ENCODE peak calls at places on chromosomes 16 and 17, in ten cellular contexts. H, R, M, U, F, D, G, O, I and N are unnamed samples.

GRCh38 chr16:84396537-84397008 is 28.2 kb downstream of the ATP2C2 start:
- DNase-seq in H (no peak), R (peak; percentile 59), M (no peak), U (peak; percentile 43), F (peak; percentile 19), D (peak; percentile 95), G (no peak), O (no peak), I (no peak), N (no peak)

GRCh38 chr17:80956321-80957190 is 35.1 kb upstream of the CHMP6 start:
- DNase-seq in H (no peak), R (no peak), M (no peak), U (no peak), F (no peak), D (no peak), G (no peak), O (no peak), I (no peak), N (no peak)

GRCh38 chr17:66275651-66276050 is 26.8 kb upstream of the PRKCA start:
- DNase-seq in H (peak; percentile 67), R (peak; percentile 90), M (peak; percentile 99), U (peak; percentile 85), F (peak; percentile 98), D (peak; percentile 99), G (no peak), O (no peak), I (no peak), N (no peak)

GRCh38 chr16:84656557-84657130 is 8.3 kb downstream of the KLHL36 start:
- DNase-seq in H (no peak), R (no peak), M (no peak), U (no peak), F (no peak), D (no peak), G (no peak), O (no peak), I (no peak), N (no peak)

GRCh38 chr17:82457071-82457789 is 1.3 kb upstream of the NARF start:
- DNase-seq in H (peak; percentile 79), R (no peak), M (no peak), U (no peak), F (no peak), D (no peak), G (no peak), O (no peak), I (peak; percentile 36), N (no peak)

GRCh38 chr16:26993511-26993910 is 73.2 kb upstream of the C16orf82 start:
- DNase-seq in H (no peak), R (no peak), M (peak; percentile 31), U (no peak), F (peak; percentile 43), D (no peak), G (no peak), O (no peak), I (no peak), N (no peak)

GRCh38 chr17:34584805-34585416 is 5.5 kb downstream of the TMEM132E start:
- DNase-seq in H (no peak), R (peak; percentile 42), M (peak; percentile 20), U (peak; percentile 2), F (peak; percentile 46), D (peak; percentile 33), G (no peak), O (peak; percentile 31), I (no peak), N (peak; percentile 70)

GRCh38 chr16:70793851-70794502 is 7.0 kb downstream of the VAC14 start:
- DNase-seq in H (no peak), R (no peak), M (no peak), U (no peak), F (no peak), D (no peak), G (no peak), O (no peak), I (no peak), N (no peak)

GRCh38 chr17:14209215-14209614 is 27.4 kb downstream of the CDRT15 start:
- DNase-seq in H (no peak), R (no peak), M (no peak), U (no peak), F (no peak), D (no peak), G (peak; percentile 6), O (no peak), I (no peak), N (no peak)

GRCh38 chr17:8125947-8126305 is 2.0 kb upstream of the HES7 start:
- DNase-seq in H (no peak), R (no peak), M (peak; percentile 50), U (no peak), F (peak; percentile 47), D (no peak), G (no peak), O (no peak), I (no peak), N (peak; percentile 45)

GRCh38 chr17:74296548-74296936 is 22.5 kb downstream of the DNAI2 start:
- DNase-seq in H (peak; percentile 71), R (peak; percentile 59), M (peak; percentile 21), U (peak; percentile 11), F (peak; percentile 62), D (peak; percentile 54), G (no peak), O (no peak), I (peak; percentile 89), N (peak; percentile 52)

GRCh38 chr17:33653389-33653788 is 360.3 kb upstream of the ASIC2 start:
- DNase-seq in H (no peak), R (no peak), M (no peak), U (no peak), F (no peak), D (no peak), G (no peak), O (no peak), I (no peak), N (no peak)

GRCh38 chr17:50269477-50270429 is 4.5 kb upstream of the TMEM92 start:
- DNase-seq in H (peak; percentile 79), R (peak; percentile 76), M (peak; percentile 85), U (peak; percentile 71), F (peak; percentile 67), D (peak; percentile 58), G (peak; percentile 94), O (peak; percentile 38), I (peak; percentile 8), N (peak; percentile 51)

GRCh38 chr16:28292731-28293588 is 635 bp downstream of the SBK1 start:
- DNase-seq in H (no peak), R (no peak), M (no peak), U (no peak), F (no peak), D (no peak), G (no peak), O (peak; percentile 35), I (no peak), N (no peak)